ENCODE peak calls at places on chromosomes 5 and 9, in eight cellular contexts. One of them, this sample, is unnamed.

GRCh38 chr5:168409601-168410458 is 76.4 kb upstream of the RARS1 start:
- DNase-seq in neural progenitor cell: no peak
- DNase-seq in OCI-LY7: no peak
- DNase-seq in ovary: no peak
- DNase-seq in suprapubic skin: no peak
- DNase-seq in mammary epithelial cell: peak; percentile 79
- DNase-seq in psoas muscle: no peak
- DNase-seq in fibroblast of lung: peak; percentile 54
- DNase-seq in this sample: peak; percentile 71

GRCh38 chr9:4334439-4334838 is 34.6 kb upstream of the GLIS3 start:
- DNase-seq in neural progenitor cell: no peak
- DNase-seq in fibroblast of lung: no peak
- DNase-seq in ovary: no peak
- DNase-seq in psoas muscle: no peak
- DNase-seq in mammary epithelial cell: peak; percentile 86
- DNase-seq in OCI-LY7: no peak
- DNase-seq in suprapubic skin: no peak
- DNase-seq in this sample: no peak

GRCh38 chr9:76521244-76521673 is 62.3 kb downstream of the GCNT1 start:
- DNase-seq in fibroblast of lung: no peak
- DNase-seq in mammary epithelial cell: peak; percentile 73
- DNase-seq in psoas muscle: no peak
- DNase-seq in neural progenitor cell: no peak
- DNase-seq in ovary: no peak
- DNase-seq in OCI-LY7: no peak
- DNase-seq in suprapubic skin: no peak
- DNase-seq in this sample: no peak

GRCh38 chr5:172064358-172064757 is 57.9 kb upstream of the FBXW11 start:
- DNase-seq in ovary: no peak
- DNase-seq in psoas muscle: no peak
- DNase-seq in OCI-LY7: no peak
- DNase-seq in fibroblast of lung: no peak
- DNase-seq in suprapubic skin: no peak
- DNase-seq in neural progenitor cell: no peak
- DNase-seq in mammary epithelial cell: no peak
- DNase-seq in this sample: no peak

GRCh38 chr5:171149772-171150171 is 159.3 kb upstream of the TLX3 start:
- DNase-seq in neural progenitor cell: no peak
- DNase-seq in suprapubic skin: no peak
- DNase-seq in OCI-LY7: no peak
- DNase-seq in ovary: no peak
- DNase-seq in fibroblast of lung: no peak
- DNase-seq in psoas muscle: no peak
- DNase-seq in mammary epithelial cell: no peak
- DNase-seq in this sample: no peak

GRCh38 chr9:6305954-6306563 is 22.1 kb upstream of the TPD52L3 start:
- DNase-seq in ovary: no peak
- DNase-seq in mammary epithelial cell: peak; percentile 46
- DNase-seq in psoas muscle: no peak
- DNase-seq in neural progenitor cell: peak; percentile 36
- DNase-seq in fibroblast of lung: peak; percentile 65
- DNase-seq in OCI-LY7: peak; percentile 50
- DNase-seq in suprapubic skin: no peak
- DNase-seq in this sample: no peak

GRCh38 chr9:71675129-71675856 is 93.0 kb downstream of the CEMIP2 start:
- DNase-seq in neural progenitor cell: no peak
- DNase-seq in OCI-LY7: no peak
- DNase-seq in mammary epithelial cell: no peak
- DNase-seq in ovary: no peak
- DNase-seq in suprapubic skin: no peak
- DNase-seq in psoas muscle: no peak
- DNase-seq in fibroblast of lung: no peak
- DNase-seq in this sample: no peak

GRCh38 chr5:80408475-80408875 is 611 bp downstream of the ZFYVE16 start:
- DNase-seq in suprapubic skin: peak; percentile 85
- DNase-seq in neural progenitor cell: no peak
- DNase-seq in psoas muscle: peak; percentile 70
- DNase-seq in OCI-LY7: no peak
- DNase-seq in ovary: no peak
- DNase-seq in mammary epithelial cell: peak; percentile 55
- DNase-seq in fibroblast of lung: peak; percentile 44
- DNase-seq in this sample: peak; percentile 30

GRCh38 chr9:105405514-105406131 is 42.2 kb upstream of the FSD1L start:
- DNase-seq in mammary epithelial cell: peak; percentile 22
- DNase-seq in neural progenitor cell: peak; percentile 25
- DNase-seq in suprapubic skin: no peak
- DNase-seq in psoas muscle: no peak
- DNase-seq in OCI-LY7: peak; percentile 71
- DNase-seq in ovary: no peak
- DNase-seq in fibroblast of lung: no peak
- DNase-seq in this sample: peak; percentile 17

GRCh38 chr5:112125910-112126309 is 293.2 kb downstream of the EPB41L4A start:
- DNase-seq in ovary: no peak
- DNase-seq in suprapubic skin: no peak
- DNase-seq in psoas muscle: no peak
- DNase-seq in neural progenitor cell: no peak
- DNase-seq in OCI-LY7: no peak
- DNase-seq in mammary epithelial cell: no peak
- DNase-seq in fibroblast of lung: peak; percentile 21
- DNase-seq in this sample: no peak

GRCh38 chr5:157571357-157571827 is 4.2 kb downstream of the ADAM19 start:
- DNase-seq in OCI-LY7: peak; percentile 89
- DNase-seq in fibroblast of lung: peak; percentile 25
- DNase-seq in psoas muscle: no peak
- DNase-seq in mammary epithelial cell: no peak
- DNase-seq in suprapubic skin: no peak
- DNase-seq in ovary: no peak
- DNase-seq in neural progenitor cell: no peak
- DNase-seq in this sample: peak; percentile 93

GRCh38 chr9:118529210-118529609 is 825.0 kb downstream of the TLR4 start:
- DNase-seq in suprapubic skin: no peak
- DNase-seq in OCI-LY7: no peak
- DNase-seq in fibroblast of lung: no peak
- DNase-seq in neural progenitor cell: no peak
- DNase-seq in mammary epithelial cell: peak; percentile 37
- DNase-seq in ovary: no peak
- DNase-seq in psoas muscle: no peak
- DNase-seq in this sample: peak; percentile 75

GRCh38 chr5:15914603-15915002 is 265.0 kb downstream of the MARCHF11 start:
- DNase-seq in neural progenitor cell: no peak
- DNase-seq in psoas muscle: no peak
- DNase-seq in OCI-LY7: no peak
- DNase-seq in ovary: no peak
- DNase-seq in suprapubic skin: no peak
- DNase-seq in mammary epithelial cell: no peak
- DNase-seq in fibroblast of lung: peak; percentile 62
- DNase-seq in this sample: no peak

GRCh38 chr5:126542441-126542840 is 52.6 kb downstream of the ALDH7A1 start:
- DNase-seq in neural progenitor cell: no peak
- DNase-seq in mammary epithelial cell: no peak
- DNase-seq in fibroblast of lung: no peak
- DNase-seq in suprapubic skin: no peak
- DNase-seq in ovary: no peak
- DNase-seq in psoas muscle: no peak
- DNase-seq in OCI-LY7: no peak
- DNase-seq in this sample: no peak

GRCh38 chr5:22372376-22372775 is 480.8 kb downstream of the CDH12 start:
- DNase-seq in fibroblast of lung: peak; percentile 51
- DNase-seq in psoas muscle: no peak
- DNase-seq in OCI-LY7: no peak
- DNase-seq in neural progenitor cell: no peak
- DNase-seq in ovary: no peak
- DNase-seq in mammary epithelial cell: peak; percentile 9
- DNase-seq in suprapubic skin: no peak
- DNase-seq in this sample: no peak

GRCh38 chr5:71460693-71461092 is 5.2 kb downstream of the BDP1 start:
- DNase-seq in ovary: no peak
- DNase-seq in mammary epithelial cell: no peak
- DNase-seq in neural progenitor cell: no peak
- DNase-seq in suprapubic skin: no peak
- DNase-seq in fibroblast of lung: no peak
- DNase-seq in psoas muscle: no peak
- DNase-seq in OCI-LY7: no peak
- DNase-seq in this sample: no peak

GRCh38 chr5:35120745-35121144 is 73.0 kb upstream of the AGXT2 start:
- DNase-seq in ovary: no peak
- DNase-seq in mammary epithelial cell: no peak
- DNase-seq in OCI-LY7: no peak
- DNase-seq in suprapubic skin: no peak
- DNase-seq in neural progenitor cell: no peak
- DNase-seq in psoas muscle: no peak
- DNase-seq in fibroblast of lung: peak; percentile 65
- DNase-seq in this sample: no peak

GRCh38 chr5:12636209-12636608 is 732.0 kb upstream of the CTNND2 start:
- DNase-seq in OCI-LY7: no peak
- DNase-seq in ovary: no peak
- DNase-seq in mammary epithelial cell: peak; percentile 2
- DNase-seq in fibroblast of lung: no peak
- DNase-seq in suprapubic skin: no peak
- DNase-seq in neural progenitor cell: no peak
- DNase-seq in psoas muscle: no peak
- DNase-seq in this sample: no peak

GRCh38 chr9:107694390-107694789 is 204.8 kb upstream of the KLF4 start:
- DNase-seq in mammary epithelial cell: no peak
- DNase-seq in neural progenitor cell: no peak
- DNase-seq in psoas muscle: no peak
- DNase-seq in OCI-LY7: no peak
- DNase-seq in ovary: no peak
- DNase-seq in fibroblast of lung: peak; percentile 69
- DNase-seq in suprapubic skin: no peak
- DNase-seq in this sample: no peak

DNA sequence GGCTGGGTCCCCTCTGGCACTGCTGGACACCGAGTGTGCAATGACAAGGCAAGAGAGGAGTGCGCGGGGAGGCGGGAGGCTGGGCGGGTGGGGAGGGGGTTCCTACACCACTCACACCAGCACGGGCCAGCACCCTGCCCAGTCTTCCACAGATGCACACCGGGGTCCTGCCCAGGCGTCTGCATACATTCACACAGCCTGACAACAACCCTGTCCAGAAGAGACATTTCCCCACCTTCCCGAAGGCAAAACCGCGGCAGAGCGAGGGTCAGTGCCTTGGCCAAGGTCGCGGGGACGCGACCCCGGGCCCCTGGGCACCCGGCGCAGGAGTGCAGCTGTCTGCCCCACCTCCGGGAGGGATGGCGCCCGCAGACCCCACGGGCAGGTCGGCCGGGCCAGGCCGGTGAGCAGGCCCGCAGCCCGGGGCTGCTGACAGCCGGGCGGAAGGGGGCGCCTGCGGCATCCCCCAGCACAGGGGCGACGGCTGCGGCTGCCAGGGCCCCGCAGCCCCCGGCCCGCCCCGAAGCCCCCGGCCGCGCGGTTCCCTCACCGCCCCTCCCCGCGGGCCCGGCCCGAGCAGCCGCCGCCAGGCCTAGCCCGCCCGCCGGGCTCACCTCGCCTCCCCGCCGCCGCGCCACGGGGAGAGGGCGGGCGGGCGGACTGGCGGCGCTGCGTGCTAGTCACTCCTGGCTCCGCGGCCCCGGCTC is 496 bp downstream of the MAPK9 start:
- DNase-seq in ovary: no peak
- DNase-seq in mammary epithelial cell: peak; percentile 5
- DNase-seq in neural progenitor cell: peak; percentile 40
- DNase-seq in OCI-LY7: peak; percentile 54
- DNase-seq in suprapubic skin: no peak
- DNase-seq in psoas muscle: no peak
- DNase-seq in fibroblast of lung: no peak
- DNase-seq in this sample: no peak
- TF ChIP-seq CTCF in ovary: no peak
- TF ChIP-seq CTCF in mammary epithelial cell: no peak
- TF ChIP-seq CTCF in neural progenitor cell: peak; percentile 40
- TF ChIP-seq CTCF in OCI-LY7: peak; percentile 36
- TF ChIP-seq CTCF in suprapubic skin: no peak
- TF ChIP-seq CTCF in psoas muscle: no peak
- TF ChIP-seq CTCF in fibroblast of lung: peak; percentile 17
- TF ChIP-seq CTCF in this sample: peak; percentile 40

DNA sequence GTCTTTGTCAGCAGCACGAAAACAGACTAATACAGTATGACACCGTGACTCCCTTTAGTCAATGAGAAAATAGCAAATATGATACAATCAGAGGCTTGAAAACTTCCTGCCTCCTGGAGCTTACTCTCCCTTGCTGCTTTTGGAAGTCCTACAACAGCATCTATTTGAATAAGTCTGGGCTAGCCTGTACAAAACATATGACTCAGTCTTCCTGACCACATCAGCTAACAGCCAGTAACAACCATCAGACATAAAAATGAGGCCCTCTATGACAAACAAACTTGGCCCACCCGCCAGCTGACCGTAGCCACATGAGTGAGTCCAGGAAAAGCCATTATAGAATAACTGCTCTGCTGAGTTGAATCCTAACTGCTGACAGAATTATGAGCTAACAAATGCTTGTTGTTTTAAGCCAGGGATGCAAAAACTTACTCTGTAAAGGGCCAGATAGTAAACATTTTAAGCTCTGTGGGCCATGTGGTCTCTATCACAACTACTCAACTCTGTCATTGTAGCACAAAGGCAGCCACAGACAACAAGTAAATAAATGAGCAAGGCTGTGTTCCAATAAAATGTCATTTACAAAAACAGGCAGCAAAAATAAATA is 347.6 kb downstream of the PTPRD start:
- DNase-seq in OCI-LY7: no peak
- DNase-seq in fibroblast of lung: peak; percentile 96
- DNase-seq in ovary: no peak
- DNase-seq in neural progenitor cell: no peak
- DNase-seq in suprapubic skin: no peak
- DNase-seq in psoas muscle: no peak
- DNase-seq in mammary epithelial cell: peak; percentile 75
- DNase-seq in this sample: peak; percentile 95
- H3K27ac ChIP-seq in OCI-LY7: no peak overlapping the region
- H3K27ac ChIP-seq in fibroblast of lung: no peak overlapping the region
- H3K27ac ChIP-seq in ovary: no peak overlapping the region
- H3K27ac ChIP-seq in neural progenitor cell: no peak overlapping the region
- H3K27ac ChIP-seq in suprapubic skin: no peak overlapping the region
- H3K27ac ChIP-seq in psoas muscle: no peak overlapping the region
- H3K27ac ChIP-seq in mammary epithelial cell: no peak overlapping the region
- H3K27ac ChIP-seq in this sample: peak overlapping the region; percentile 85

DNA sequence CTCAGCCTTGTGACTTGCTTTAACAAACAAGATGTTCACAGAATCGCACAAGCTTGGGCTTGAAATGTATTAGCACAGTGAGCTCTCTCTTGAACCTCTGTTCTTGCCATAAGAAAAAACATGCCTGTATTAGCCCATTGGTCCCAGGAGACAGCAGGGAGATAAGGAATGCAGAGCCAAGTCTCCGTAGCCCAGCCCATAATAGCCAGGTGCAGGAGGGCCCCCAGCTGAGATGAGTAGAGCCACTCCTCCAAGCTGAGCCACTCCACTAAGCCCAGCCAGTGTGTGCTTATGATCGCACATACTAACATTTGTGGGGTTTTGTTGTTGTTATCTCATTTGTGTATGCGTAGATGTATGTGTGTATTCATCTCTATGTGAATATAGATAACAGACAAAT is 21.6 kb upstream of the SVEP1 start:
- DNase-seq in suprapubic skin: no peak
- DNase-seq in neural progenitor cell: no peak
- DNase-seq in psoas muscle: no peak
- DNase-seq in ovary: no peak
- DNase-seq in fibroblast of lung: no peak
- DNase-seq in mammary epithelial cell: no peak
- DNase-seq in OCI-LY7: no peak
- DNase-seq in this sample: no peak
- H3K4me3 ChIP-seq in suprapubic skin: no peak overlapping the region
- H3K4me3 ChIP-seq in neural progenitor cell: no peak overlapping the region
- H3K4me3 ChIP-seq in psoas muscle: no peak overlapping the region
- H3K4me3 ChIP-seq in ovary: no peak overlapping the region
- H3K4me3 ChIP-seq in fibroblast of lung: no peak overlapping the region
- H3K4me3 ChIP-seq in mammary epithelial cell: no peak overlapping the region
- H3K4me3 ChIP-seq in OCI-LY7: no peak overlapping the region
- H3K4me3 ChIP-seq in this sample: no peak overlapping the region

GRCh38 chr5:136374003-136374402 is 8.7 kb upstream of the TRPC7 start:
- DNase-seq in neural progenitor cell: peak; percentile 45
- DNase-seq in mammary epithelial cell: peak; percentile 71
- DNase-seq in psoas muscle: no peak
- DNase-seq in ovary: no peak
- DNase-seq in suprapubic skin: no peak
- DNase-seq in OCI-LY7: peak; percentile 5
- DNase-seq in fibroblast of lung: no peak
- DNase-seq in this sample: peak; percentile 16
- TF ChIP-seq CTCF in neural progenitor cell: peak; percentile 59
- TF ChIP-seq CTCF in mammary epithelial cell: peak; percentile 72
- TF ChIP-seq CTCF in psoas muscle: no peak
- TF ChIP-seq CTCF in ovary: no peak
- TF ChIP-seq CTCF in suprapubic skin: no peak
- TF ChIP-seq CTCF in OCI-LY7: peak; percentile 43
- TF ChIP-seq CTCF in fibroblast of lung: no peak
- TF ChIP-seq CTCF in this sample: no peak

This sample was measured in brain microvascular endothelial cell.